ENCODE peak calls at places on chromosomes 1 and 21, in nine cellular contexts. One of them, this sample, is unnamed.

GRCh38 chr1:50774759-50775351 is 185.2 kb downstream of the FAF1 start:
- DNase-seq in GM23248: peak
- DNase-seq in H9: no peak
- DNase-seq in osteoblast: no peak
- DNase-seq in OCI-LY7: peak
- DNase-seq in fibroblast of lung: peak
- DNase-seq in IMR-90: peak
- DNase-seq in neural progenitor cell: peak
- DNase-seq in A549: peak
- DNase-seq in this sample: peak

GRCh38 chr21:45419162-45419561 is 14.2 kb downstream of the COL18A1 start:
- DNase-seq in osteoblast: no peak
- DNase-seq in neural progenitor cell: no peak
- DNase-seq in fibroblast of lung: no peak
- DNase-seq in OCI-LY7: no peak
- DNase-seq in A549: no peak
- DNase-seq in H9: no peak
- DNase-seq in GM23248: no peak
- DNase-seq in IMR-90: no peak
- DNase-seq in this sample: no peak

GRCh38 chr1:208077232-208077751 is 166.4 kb upstream of the CD34 start:
- DNase-seq in H9: no peak
- DNase-seq in osteoblast: no peak
- DNase-seq in OCI-LY7: no peak
- DNase-seq in IMR-90: no peak
- DNase-seq in neural progenitor cell: peak
- DNase-seq in A549: no peak
- DNase-seq in fibroblast of lung: no peak
- DNase-seq in GM23248: no peak
- DNase-seq in this sample: no peak

GRCh38 chr1:7450772-7451171 is 320.3 kb upstream of the VAMP3 start:
- DNase-seq in fibroblast of lung: no peak
- DNase-seq in H9: no peak
- DNase-seq in A549: no peak
- DNase-seq in osteoblast: no peak
- DNase-seq in neural progenitor cell: no peak
- DNase-seq in GM23248: no peak
- DNase-seq in OCI-LY7: no peak
- DNase-seq in IMR-90: no peak
- DNase-seq in this sample: no peak

GRCh38 chr1:97412155-97412554 is 508.7 kb downstream of the DPYD start:
- DNase-seq in IMR-90: peak
- DNase-seq in A549: no peak
- DNase-seq in osteoblast: no peak
- DNase-seq in fibroblast of lung: peak
- DNase-seq in OCI-LY7: no peak
- DNase-seq in H9: no peak
- DNase-seq in GM23248: peak
- DNase-seq in neural progenitor cell: no peak
- DNase-seq in this sample: no peak

GRCh38 chr21:33238565-33239255 is 9.0 kb downstream of the IFNAR2 start:
- DNase-seq in GM23248: peak
- DNase-seq in H9: no peak
- DNase-seq in neural progenitor cell: no peak
- DNase-seq in A549: no peak
- DNase-seq in fibroblast of lung: peak
- DNase-seq in IMR-90: no peak
- DNase-seq in osteoblast: no peak
- DNase-seq in OCI-LY7: peak
- DNase-seq in this sample: no peak

GRCh38 chr1:212203611-212204010 is 81.6 kb upstream of the PPP2R5A start:
- DNase-seq in IMR-90: no peak
- DNase-seq in A549: no peak
- DNase-seq in GM23248: no peak
- DNase-seq in fibroblast of lung: no peak
- DNase-seq in H9: no peak
- DNase-seq in OCI-LY7: no peak
- DNase-seq in neural progenitor cell: no peak
- DNase-seq in osteoblast: no peak
- DNase-seq in this sample: no peak

GRCh38 chr1:114457675-114458074 is 53.3 kb downstream of the TRIM33 start:
- DNase-seq in GM23248: no peak
- DNase-seq in osteoblast: no peak
- DNase-seq in neural progenitor cell: no peak
- DNase-seq in A549: no peak
- DNase-seq in OCI-LY7: no peak
- DNase-seq in fibroblast of lung: no peak
- DNase-seq in IMR-90: no peak
- DNase-seq in H9: no peak
- DNase-seq in this sample: no peak

GRCh38 chr1:158329807-158330206 is 1.5 kb downstream of the CD1B start:
- DNase-seq in neural progenitor cell: peak
- DNase-seq in H9: no peak
- DNase-seq in GM23248: peak
- DNase-seq in IMR-90: no peak
- DNase-seq in A549: peak
- DNase-seq in OCI-LY7: peak
- DNase-seq in fibroblast of lung: no peak
- DNase-seq in osteoblast: no peak
- DNase-seq in this sample: no peak

GRCh38 chr21:42461881-42462877 is 33.8 kb downstream of the RSPH1 start:
- DNase-seq in GM23248: no peak
- DNase-seq in IMR-90: no peak
- DNase-seq in A549: no peak
- DNase-seq in fibroblast of lung: no peak
- DNase-seq in H9: peak
- DNase-seq in osteoblast: no peak
- DNase-seq in neural progenitor cell: no peak
- DNase-seq in OCI-LY7: peak
- DNase-seq in this sample: no peak

GRCh38 chr1:55938376-55938850 is 641.0 kb downstream of the PLPP3 start:
- DNase-seq in IMR-90: no peak
- DNase-seq in H9: no peak
- DNase-seq in GM23248: no peak
- DNase-seq in OCI-LY7: no peak
- DNase-seq in neural progenitor cell: no peak
- DNase-seq in A549: no peak
- DNase-seq in osteoblast: no peak
- DNase-seq in fibroblast of lung: no peak
- DNase-seq in this sample: no peak

GRCh38 chr21:44511219-44511937 is 28.6 kb downstream of the KRTAP10-1 start:
- DNase-seq in A549: no peak
- DNase-seq in GM23248: no peak
- DNase-seq in neural progenitor cell: no peak
- DNase-seq in OCI-LY7: no peak
- DNase-seq in fibroblast of lung: no peak
- DNase-seq in IMR-90: no peak
- DNase-seq in H9: no peak
- DNase-seq in osteoblast: no peak
- DNase-seq in this sample: no peak

GRCh38 chr1:245874942-245875580 is 632.0 kb downstream of the SMYD3 start:
- DNase-seq in A549: no peak
- DNase-seq in IMR-90: peak
- DNase-seq in osteoblast: peak
- DNase-seq in neural progenitor cell: no peak
- DNase-seq in GM23248: peak
- DNase-seq in fibroblast of lung: peak
- DNase-seq in OCI-LY7: no peak
- DNase-seq in H9: no peak
- DNase-seq in this sample: no peak

GRCh38 chr1:54519709-54520108 is 28.3 kb upstream of the ACOT11 start:
- DNase-seq in A549: no peak
- DNase-seq in IMR-90: no peak
- DNase-seq in fibroblast of lung: no peak
- DNase-seq in OCI-LY7: peak
- DNase-seq in neural progenitor cell: peak
- DNase-seq in osteoblast: no peak
- DNase-seq in GM23248: no peak
- DNase-seq in H9: peak
- DNase-seq in this sample: no peak

GRCh38 chr1:17046043-17046657 is 7.7 kb downstream of the SDHB start:
- DNase-seq in H9: no peak
- DNase-seq in A549: peak
- DNase-seq in GM23248: peak
- DNase-seq in neural progenitor cell: peak
- DNase-seq in OCI-LY7: peak
- DNase-seq in osteoblast: peak
- DNase-seq in fibroblast of lung: peak
- DNase-seq in IMR-90: peak
- DNase-seq in this sample: no peak

GRCh38 chr1:110196917-110197782 is 13.0 kb upstream of the KCNC4 start:
- DNase-seq in osteoblast: peak
- DNase-seq in OCI-LY7: peak
- DNase-seq in IMR-90: peak
- DNase-seq in A549: peak
- DNase-seq in H9: peak
- DNase-seq in neural progenitor cell: peak
- DNase-seq in fibroblast of lung: no peak
- DNase-seq in GM23248: peak
- DNase-seq in this sample: no peak

GRCh38 chr21:15301736-15302135 is 236.9 kb upstream of the NRIP1 start:
- DNase-seq in fibroblast of lung: peak
- DNase-seq in neural progenitor cell: no peak
- DNase-seq in H9: no peak
- DNase-seq in IMR-90: no peak
- DNase-seq in osteoblast: no peak
- DNase-seq in OCI-LY7: no peak
- DNase-seq in GM23248: peak
- DNase-seq in A549: peak
- DNase-seq in this sample: peak

GRCh38 chr1:177133977-177134538 is 30.5 kb downstream of the ASTN1 start:
- DNase-seq in osteoblast: no peak
- DNase-seq in IMR-90: no peak
- DNase-seq in A549: no peak
- DNase-seq in GM23248: no peak
- DNase-seq in neural progenitor cell: no peak
- DNase-seq in fibroblast of lung: no peak
- DNase-seq in OCI-LY7: no peak
- DNase-seq in H9: no peak
- DNase-seq in this sample: peak

DNA sequence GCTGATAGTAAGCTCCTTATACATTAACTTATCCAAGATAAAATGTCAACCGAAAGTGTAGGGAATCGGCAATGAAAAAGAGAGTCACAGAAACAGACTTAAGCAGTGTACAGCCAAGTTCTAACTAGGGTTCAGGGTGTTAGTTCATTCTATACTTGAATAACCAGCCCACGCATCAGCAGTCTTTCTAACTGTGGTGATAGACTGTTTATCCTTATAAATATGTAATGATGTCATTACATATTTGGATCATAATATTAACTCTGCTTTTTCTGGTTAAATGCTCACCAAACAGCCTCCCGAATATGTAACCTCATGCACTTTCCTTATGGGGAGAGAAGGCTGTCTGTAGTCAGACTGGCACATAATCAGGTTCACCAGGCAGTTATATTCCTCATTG is 11.0 kb downstream of the HMCN1 start:
- DNase-seq in neural progenitor cell: no peak
- DNase-seq in GM23248: no peak
- DNase-seq in A549: no peak
- DNase-seq in OCI-LY7: no peak
- DNase-seq in IMR-90: peak
- DNase-seq in fibroblast of lung: no peak
- DNase-seq in osteoblast: no peak
- DNase-seq in H9: no peak
- DNase-seq in this sample: no peak
- H3K4me2 ChIP-seq in neural progenitor cell: no peak
- H3K4me2 ChIP-seq in GM23248: no peak
- H3K4me2 ChIP-seq in A549: no peak
- H3K4me2 ChIP-seq in OCI-LY7: no peak
- H3K4me2 ChIP-seq in IMR-90: no peak
- H3K4me2 ChIP-seq in fibroblast of lung: peak
- H3K4me2 ChIP-seq in osteoblast: no peak
- H3K4me2 ChIP-seq in H9: no peak
- H3K4me2 ChIP-seq in this sample: no peak

GRCh38 chr1:206497774-206498173 is 9.6 kb upstream of the RASSF5 start:
- DNase-seq in A549: no peak
- DNase-seq in neural progenitor cell: no peak
- DNase-seq in IMR-90: no peak
- DNase-seq in fibroblast of lung: no peak
- DNase-seq in OCI-LY7: no peak
- DNase-seq in osteoblast: no peak
- DNase-seq in GM23248: no peak
- DNase-seq in H9: no peak
- DNase-seq in this sample: no peak
- H3K27ac ChIP-seq in A549: no peak
- H3K27ac ChIP-seq in neural progenitor cell: no peak
- H3K27ac ChIP-seq in IMR-90: no peak
- H3K27ac ChIP-seq in fibroblast of lung: no peak
- H3K27ac ChIP-seq in OCI-LY7: no peak
- H3K27ac ChIP-seq in osteoblast: no peak
- H3K27ac ChIP-seq in GM23248: no peak
- H3K27ac ChIP-seq in H9: no peak
- H3K27ac ChIP-seq in this sample: no peak

DNA sequence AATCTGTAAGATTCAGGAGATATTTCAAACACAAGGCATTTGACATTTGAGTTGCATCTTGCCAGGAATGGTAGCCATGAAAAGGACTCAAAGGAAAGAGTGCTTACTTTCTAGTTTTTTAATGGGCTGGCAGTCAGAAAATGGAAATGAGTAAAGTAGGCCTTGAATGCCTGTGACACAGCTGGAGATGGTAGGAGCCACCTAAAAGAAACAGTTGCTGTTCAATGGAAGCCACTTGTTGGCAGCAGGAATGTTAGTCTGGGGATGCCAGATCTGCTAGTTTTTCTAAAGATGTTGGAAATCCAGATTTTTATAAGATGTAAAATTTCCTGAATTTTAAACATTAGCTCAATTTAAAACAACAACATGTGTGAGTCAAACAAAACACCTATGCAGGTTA is 43.6 kb downstream of the CACHD1 start:
- DNase-seq in osteoblast: no peak
- DNase-seq in fibroblast of lung: no peak
- DNase-seq in neural progenitor cell: no peak
- DNase-seq in IMR-90: no peak
- DNase-seq in GM23248: no peak
- DNase-seq in OCI-LY7: no peak
- DNase-seq in A549: no peak
- DNase-seq in H9: no peak
- DNase-seq in this sample: no peak
- H3K4me2 ChIP-seq in osteoblast: peak
- H3K4me2 ChIP-seq in fibroblast of lung: no peak
- H3K4me2 ChIP-seq in neural progenitor cell: peak
- H3K4me2 ChIP-seq in IMR-90: peak
- H3K4me2 ChIP-seq in GM23248: no peak
- H3K4me2 ChIP-seq in OCI-LY7: no peak
- H3K4me2 ChIP-seq in A549: no peak
- H3K4me2 ChIP-seq in H9: no peak
- H3K4me2 ChIP-seq in this sample: no peak

DNA sequence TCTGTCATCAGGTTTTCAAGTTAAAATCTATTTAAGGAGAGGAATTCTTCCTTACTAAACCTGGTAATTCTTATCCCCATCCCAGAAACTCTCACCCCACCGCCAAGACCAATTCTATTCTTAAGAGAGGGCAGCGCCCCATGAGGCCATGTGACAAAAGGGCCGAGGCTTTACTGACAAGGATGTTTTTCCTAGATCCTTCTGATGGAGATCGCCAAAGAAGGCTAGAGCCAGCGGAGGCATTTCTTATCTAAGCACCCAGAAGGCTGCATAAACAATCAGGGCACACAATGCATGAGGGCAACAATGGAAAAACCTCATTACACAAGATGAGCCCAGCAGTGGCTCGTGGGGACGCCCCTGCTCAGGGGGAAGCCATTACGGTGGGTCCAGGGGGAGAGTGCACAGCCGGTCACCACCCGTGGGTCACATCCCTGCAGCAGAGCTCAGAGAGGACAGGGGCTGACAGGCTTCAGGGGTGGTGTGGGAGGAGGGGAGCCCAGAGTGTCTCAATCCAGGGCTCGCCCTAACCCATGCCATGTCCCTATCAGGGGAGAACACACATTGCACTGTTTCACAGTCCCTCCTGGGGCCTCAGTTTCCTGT is 88.7 kb downstream of the ITPKB start:
- DNase-seq in H9: no peak
- DNase-seq in neural progenitor cell: peak
- DNase-seq in GM23248: no peak
- DNase-seq in fibroblast of lung: no peak
- DNase-seq in A549: no peak
- DNase-seq in IMR-90: no peak
- DNase-seq in osteoblast: peak
- DNase-seq in OCI-LY7: peak
- DNase-seq in this sample: no peak
- H3K27ac ChIP-seq in H9: no peak
- H3K27ac ChIP-seq in neural progenitor cell: no peak
- H3K27ac ChIP-seq in GM23248: no peak
- H3K27ac ChIP-seq in fibroblast of lung: no peak
- H3K27ac ChIP-seq in A549: no peak
- H3K27ac ChIP-seq in IMR-90: no peak
- H3K27ac ChIP-seq in osteoblast: no peak
- H3K27ac ChIP-seq in OCI-LY7: peak
- H3K27ac ChIP-seq in this sample: no peak